ENCODE peak calls at places on chromosomes 13 and 19, in seven cellular contexts. V, M, T, Q, Y, X and N are unnamed samples.
A peak's percentile ranks its signal among the peaks of the same experiment; 100 is the strongest.

GRCh38 chr13:85798999-85799646 is at the start of gene SLITRK6:
- DNase-seq in M (peak; percentile 98), Y (peak; percentile 47), T (no peak), V (peak; percentile 35), Q (peak; percentile 1), X (no peak), N (no peak)

GRCh38 chr19:35828694-35829301 is 16.2 kb upstream of the PRODH2 start:
- DNase-seq in X (peak; percentile 65), T (peak; percentile 70), Q (peak; percentile 70), M (peak; percentile 35), Y (no peak), V (peak; percentile 82), N (peak; percentile 45)

GRCh38 chr13:25085125-25085742 is 10.7 kb upstream of the PABPC3 start:
- DNase-seq in X (no peak), V (peak; percentile 54), Q (peak; percentile 25), T (no peak), Y (no peak), M (peak; percentile 43), N (no peak)

GRCh38 chr19:55077106-55077505 is 1.4 kb downstream of the EPS8L1 start:
- DNase-seq in V (no peak), T (no peak), Y (no peak), X (no peak), Q (no peak), M (no peak), N (no peak)

GRCh38 chr13:109198585-109198984 is 569.2 kb downstream of the MYO16 start:
- DNase-seq in V (no peak), Q (no peak), Y (no peak), M (peak; percentile 86), T (no peak), X (no peak), N (no peak)

GRCh38 chr19:56015756-56016155 is 29.2 kb downstream of the NLRP5 start:
- DNase-seq in T (no peak), V (no peak), Q (no peak), Y (no peak), X (no peak), M (no peak), N (no peak)

GRCh38 chr19:16247353-16248182 is 49.9 kb downstream of the AP1M1 start:
- DNase-seq in M (peak; percentile 70), Q (peak; percentile 76), X (peak; percentile 93), V (peak; percentile 93), T (peak; percentile 93), Y (no peak), N (peak; percentile 79)

GRCh38 chr19:51978882-51979281 is 7.8 kb downstream of the ZNF350 start:
- DNase-seq in V (no peak), Q (no peak), X (no peak), M (no peak), Y (no peak), T (no peak), N (no peak)

GRCh38 chr19:29098863-29099481 is 114.0 kb downstream of the UQCRFS1 start:
- DNase-seq in X (peak; percentile 36), Q (peak; percentile 23), M (peak; percentile 41), V (no peak), Y (peak; percentile 70), T (peak; percentile 22), N (no peak)

GRCh38 chr13:71240906-71241305 is 626.1 kb downstream of the DACH1 start:
- DNase-seq in Y (no peak), Q (no peak), T (no peak), X (no peak), M (peak; percentile 24), V (no peak), N (no peak)

GRCh38 chr19:4675346-4675745 is 5.2 kb upstream of the MYDGF start:
- DNase-seq in V (no peak), X (no peak), Q (no peak), Y (no peak), T (no peak), M (no peak), N (no peak)

GRCh38 chr19:51698296-51698695 is 5.2 kb downstream of the SPACA6 start:
- DNase-seq in M (no peak), Q (no peak), T (no peak), X (no peak), V (no peak), Y (no peak), N (no peak)

GRCh38 chr13:102798653-102799543 is at the start of the genes BIVM and POGLUT2:
- DNase-seq in V (peak; percentile 96), Y (peak; percentile 55), Q (peak; percentile 87), M (peak; percentile 88), X (peak; percentile 88), T (peak; percentile 89), N (peak; percentile 55)

GRCh38 chr19:17281391-17282304 is at the start of gene ANKLE1:
- DNase-seq in M (no peak), T (peak; percentile 46), X (peak; percentile 29), Q (no peak), Y (no peak), V (peak; percentile 77), N (no peak)

GRCh38 chr19:3589439-3589838 is 4.2 kb downstream of the GIPC3 start:
- DNase-seq in T (no peak), M (no peak), Y (no peak), X (no peak), V (no peak), Q (no peak), N (no peak)

GRCh38 chr13:36332986-36333385 is 13.2 kb downstream of the SPART start:
- DNase-seq in T (no peak), M (peak; percentile 66), V (no peak), X (no peak), Y (no peak), Q (no peak), N (no peak)

GRCh38 chr13:79492313-79492798 is 11.4 kb downstream of the NDFIP2 start:
- DNase-seq in Y (no peak), X (no peak), Q (no peak), M (peak; percentile 62), T (no peak), V (peak; percentile 31), N (no peak)

GRCh38 chr19:677601-678380 is 1.6 kb downstream of the FSTL3 start:
- DNase-seq in X (no peak), Q (peak; percentile 38), Y (no peak), T (no peak), V (no peak), M (peak; percentile 61), N (no peak)

GRCh38 chr13:98322091-98322718 is 145.1 kb upstream of the RNF113B start:
- DNase-seq in X (no peak), Y (no peak), Q (no peak), M (no peak), V (no peak), T (no peak), N (no peak)

GRCh38 chr13:26941345-26942174 is 181.0 kb upstream of the GPR12 start:
- DNase-seq in Q (no peak), Y (peak; percentile 16), V (no peak), T (no peak), M (peak; percentile 71), X (no peak), N (no peak)
- TF ChIP-seq CTCF in Q (no peak), Y (no peak), V (no peak), T (no peak), M (no peak), X (no peak), N (no peak)

GRCh38 chr19:27971071-27971470 is 1241.9 kb downstream of the UQCRFS1 start:
- DNase-seq in Y (no peak), V (peak; percentile 53), Q (no peak), M (peak; percentile 29), X (no peak), T (no peak), N (no peak)

GRCh38 chr19:27975419-27976005 is 1237.4 kb downstream of the UQCRFS1 start:
- DNase-seq in T (no peak), V (no peak), X (no peak), M (no peak), Q (no peak), Y (no peak), N (no peak)

GRCh38 chr19:27971869-27972268 is 1241.1 kb downstream of the UQCRFS1 start:
- DNase-seq in Y (no peak), V (no peak), M (no peak), X (no peak), T (no peak), Q (no peak), N (no peak)

GRCh38 chr19:27972291-27973040 is 1240.5 kb downstream of the UQCRFS1 start:
- DNase-seq in M (peak; percentile 13), X (no peak), V (no peak), T (no peak), Y (peak; percentile 19), Q (no peak), N (no peak)

GRCh38 chr19:27974082-27974513 is 1238.9 kb downstream of the UQCRFS1 start:
- DNase-seq in X (no peak), M (peak; percentile 0), V (peak; percentile 44), Q (peak; percentile 10), Y (no peak), T (peak; percentile 16), N (no peak)
- TF ChIP-seq CTCF in X (peak; percentile 65), M (peak; percentile 29), V (peak; percentile 89), Q (peak; percentile 45), Y (peak; percentile 52), T (no peak), N (no peak)

DNA sequence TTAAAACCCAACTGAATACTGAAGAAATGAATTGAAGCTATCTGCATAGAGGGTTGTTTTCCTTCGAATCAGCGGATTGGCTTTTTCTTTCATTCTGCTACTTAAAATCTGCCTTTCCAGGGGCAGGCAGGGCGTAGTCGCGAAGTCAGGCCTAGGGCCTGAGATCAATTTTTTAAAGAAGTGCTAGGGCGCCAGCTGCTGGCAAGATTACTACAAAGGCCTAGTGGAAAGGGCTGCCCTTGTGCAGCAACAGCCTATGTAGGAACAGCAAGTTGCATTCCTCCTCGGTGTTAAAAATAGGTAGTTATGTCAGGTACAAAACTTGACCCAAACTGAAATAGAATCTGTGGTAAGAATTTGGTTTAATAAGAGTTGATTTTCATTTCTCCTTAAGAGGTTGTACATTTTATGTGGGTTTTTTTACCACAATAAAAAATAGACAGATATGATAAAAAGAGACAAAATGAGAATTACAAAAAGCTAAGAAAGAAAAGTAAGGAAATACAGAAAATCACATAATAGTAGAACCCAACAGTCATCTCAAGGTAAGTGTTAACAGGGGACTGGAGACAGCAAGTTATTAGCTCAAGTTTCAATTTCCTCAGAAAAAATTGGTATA is 9.5 kb upstream of the URAD start:
- DNase-seq in X (peak; percentile 31), T (no peak), M (peak; percentile 32), V (peak; percentile 76), Q (peak; percentile 12), Y (no peak), N (no peak)
- TF ChIP-seq CTCF in X (peak; percentile 57), T (no peak), M (peak; percentile 51), V (peak; percentile 77), Q (peak; percentile 50), Y (peak; percentile 58), N (no peak)

GRCh38 chr13:95447766-95448165 is 104.8 kb upstream of the CLDN10 start:
- DNase-seq in X (no peak), Q (no peak), T (no peak), M (no peak), V (peak; percentile 37), Y (no peak), N (no peak)

GRCh38 chr13:95455782-95456181 is 96.7 kb upstream of the CLDN10 start:
- DNase-seq in Y (no peak), Q (no peak), T (no peak), X (no peak), M (no peak), V (no peak), N (no peak)

GRCh38 chr13:95456837-95457236 is 95.7 kb upstream of the CLDN10 start:
- DNase-seq in Q (no peak), X (no peak), M (no peak), T (no peak), V (no peak), Y (no peak), N (no peak)

GRCh38 chr13:95452376-95452775 is 100.1 kb upstream of the CLDN10 start:
- DNase-seq in M (no peak), T (no peak), X (no peak), Q (no peak), Y (no peak), V (no peak), N (no peak)

GRCh38 chr13:95451656-95452055 is 100.9 kb upstream of the CLDN10 start:
- DNase-seq in X (no peak), T (no peak), Q (no peak), V (no peak), Y (no peak), M (no peak), N (no peak)
- TF ChIP-seq CTCF in X (no peak), T (no peak), Q (no peak), V (no peak), Y (no peak), M (no peak), N (no peak)